ENCODE peak calls at places on chromosomes 7 and 10, in six cellular contexts. F is SK-N-SH, G is GM23248, P is GM23338, V is neural progenitor cell, I is hepatocyte. B is an unnamed sample.

GRCh38 chr10:5606864-5607263 is 59.5 kb downstream of the ASB13 start:
- DNase-seq in F (no peak), I (no peak), P (no peak), V (no peak), G (no peak), B (peak; percentile 43)

GRCh38 chr7:431658-432111 is 88.0 kb downstream of the PDGFA start:
- DNase-seq in I (no peak), P (no peak), V (no peak), G (no peak), F (no peak), B (no peak)

GRCh38 chr10:124003481-124004371 is 89.7 kb downstream of the CHST15 start:
- DNase-seq in F (peak; percentile 22), V (no peak), P (no peak), I (no peak), G (no peak), B (no peak)

GRCh38 chr7:87948371-87948770 is 14.3 kb downstream of the ADAM22 start:
- DNase-seq in V (no peak), I (no peak), P (no peak), F (no peak), G (no peak), B (no peak)

GRCh38 chr10:103789771-103790201 is 65.6 kb downstream of the SH3PXD2A start:
- DNase-seq in G (no peak), V (no peak), I (peak; percentile 64), F (no peak), P (no peak), B (no peak)

GRCh38 chr7:107924841-107925490 is 34.0 kb downstream of the DLD start:
- DNase-seq in G (no peak), V (no peak), F (no peak), I (no peak), P (no peak), B (no peak)

GRCh38 chr7:8211725-8212096 is 50.3 kb downstream of the ICA1 start:
- DNase-seq in F (no peak), P (no peak), V (no peak), G (no peak), I (no peak), B (no peak)

GRCh38 chr7:56287429-56288138 is 171.4 kb upstream of the NUPR2 start:
- DNase-seq in P (no peak), G (peak; percentile 17), I (no peak), F (peak; percentile 68), V (no peak), B (no peak)

GRCh38 chr7:66921396-66921917 is 432 bp downstream of the TMEM248 start:
- DNase-seq in P (peak; percentile 48), V (no peak), F (peak; percentile 88), I (peak; percentile 46), G (peak; percentile 71), B (no peak)

GRCh38 chr10:104445359-104445758 is 91.7 kb downstream of the CFAP58 start:
- DNase-seq in I (no peak), G (peak; percentile 86), F (no peak), V (no peak), P (no peak), B (no peak)

GRCh38 chr10:43845121-43845520 is 196.4 kb upstream of the ZNF32 start:
- DNase-seq in G (no peak), P (no peak), I (no peak), V (no peak), F (no peak), B (no peak)

GRCh38 chr10:132183046-132183445 is 3.7 kb upstream of the DPYSL4 start:
- DNase-seq in P (no peak), F (no peak), G (no peak), V (no peak), I (peak; percentile 75), B (no peak)

GRCh38 chr10:21296575-21297355 is 228.7 kb downstream of the SKIDA1 start:
- DNase-seq in P (no peak), V (peak; percentile 31), G (no peak), F (no peak), I (no peak), B (no peak)
- H3K4me2 ChIP-seq in P (no peak overlapping the region), V (peak overlapping the region; percentile 70), G (no peak overlapping the region), F (no peak overlapping the region), I (no peak overlapping the region), B (no peak overlapping the region)

GRCh38 chr7:75599244-75599771 is 107.2 kb downstream of the SPDYE5 start:
- DNase-seq in I (no peak), G (no peak), P (peak; percentile 64), V (peak; percentile 66), F (peak; percentile 92), B (no peak)
- H4K20me1 ChIP-seq in I (no peaks in the 10 kb centered on the region), G (no peaks in the 10 kb centered on the region), P (no peaks in the 10 kb centered on the region), V (peaks cover 44% of the 10 kb centered on the region), F (no peaks in the 10 kb centered on the region), B (no peaks in the 10 kb centered on the region)

DNA sequence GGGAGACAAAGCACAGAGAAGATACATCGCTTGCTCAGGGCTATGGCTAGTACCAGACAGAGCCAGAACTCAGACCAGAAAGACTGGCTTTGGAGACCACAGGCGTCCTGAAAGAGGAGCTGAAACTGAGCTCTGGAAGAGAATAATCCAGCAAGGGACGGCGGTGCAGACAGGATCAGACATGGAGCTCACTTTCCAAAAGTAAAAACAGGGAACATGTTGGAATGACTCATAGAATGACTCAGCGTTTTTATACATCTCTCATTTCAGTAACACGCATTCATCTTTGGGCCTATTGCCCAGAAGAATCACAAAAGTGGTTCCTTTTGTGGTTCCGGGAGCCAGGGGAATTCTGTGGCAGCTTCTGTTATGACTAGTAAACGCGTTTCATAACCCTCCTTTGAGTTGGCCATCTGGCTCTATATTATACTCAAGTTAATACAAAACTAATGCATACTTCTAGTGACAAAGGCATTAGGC is 37.2 kb downstream of the PLEKHS1 start:
- DNase-seq in V (no peak), P (no peak), I (peak; percentile 40), F (no peak), G (peak; percentile 98), B (no peak)
- TF ChIP-seq EZH2phosphoT487 in V (no peak), P (no peak), I (no peak), F (no peak), G (peak; percentile 62), B (no peak)

GRCh38 chr10:85477979-85478378 is 888.6 kb downstream of the GRID1 start:
- DNase-seq in F (no peak), I (no peak), G (no peak), V (no peak), P (no peak), B (no peak)
- H3K4me2 ChIP-seq in F (no peak overlapping the region), I (no peak overlapping the region), G (no peak overlapping the region), V (no peak overlapping the region), P (no peak overlapping the region), B (no peak overlapping the region)

DNA sequence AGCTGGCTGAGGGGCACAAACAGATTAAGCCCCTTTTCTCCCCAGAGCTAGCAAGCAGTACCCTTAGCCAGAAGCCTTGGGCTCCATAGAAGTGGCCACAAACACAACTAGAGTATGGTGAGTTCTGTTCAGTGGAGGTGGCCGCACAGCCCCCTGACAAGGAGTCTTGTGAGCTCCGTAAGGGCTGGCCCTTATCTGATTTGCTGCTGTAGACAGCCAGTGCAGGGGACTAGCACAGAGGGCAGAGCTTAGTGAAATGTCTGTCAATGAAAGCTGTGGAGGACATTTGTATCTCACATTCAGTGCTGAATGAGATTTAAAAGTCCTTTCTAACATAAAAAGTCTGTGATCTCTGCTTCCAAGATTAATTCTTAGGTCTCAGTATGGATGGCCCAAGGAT is 137.3 kb downstream of the AUTS2 start:
- DNase-seq in V (peak; percentile 10), P (no peak), F (no peak), G (no peak), I (no peak), B (no peak)
- H4K20me1 ChIP-seq in V (peaks cover 47% of the 10 kb centered on the region), P (no peaks in the 10 kb centered on the region), F (peaks cover 71% of the 10 kb centered on the region), G (no peaks in the 10 kb centered on the region), I (peaks cover 16% of the 10 kb centered on the region), B (peaks cover 58% of the 10 kb centered on the region)

GRCh38 chr7:123929620-123930019 is 4.6 kb downstream of the SPAM1 start:
- DNase-seq in P (peak; percentile 17), G (no peak), F (no peak), V (peak; percentile 23), I (no peak), B (no peak)

GRCh38 chr7:123923599-123923998 is 1.4 kb upstream of the SPAM1 start:
- DNase-seq in P (no peak), V (no peak), F (no peak), G (no peak), I (no peak), B (no peak)

GRCh38 chr7:123924941-123925340 is at the start of gene SPAM1:
- DNase-seq in F (no peak), G (no peak), V (no peak), P (no peak), I (no peak), B (no peak)

DNA sequence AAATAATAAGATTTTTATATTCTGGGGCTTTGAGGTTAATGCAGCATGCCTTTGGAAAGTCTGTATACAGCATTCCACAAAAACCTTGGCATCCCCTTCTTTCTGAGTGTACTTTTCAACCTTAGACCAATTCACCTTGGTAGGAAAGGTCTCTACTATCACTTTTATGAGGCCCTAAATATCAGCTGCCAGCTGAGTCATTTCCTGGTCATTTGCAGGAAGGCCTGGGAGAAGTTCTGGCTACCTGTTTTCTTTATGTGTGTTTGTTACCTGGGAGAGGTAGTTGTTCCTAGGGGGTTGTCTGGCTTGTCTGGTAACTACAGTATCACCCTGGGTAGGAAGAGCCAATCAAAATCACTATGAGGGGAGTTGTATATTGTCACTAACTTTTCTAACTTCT is 4.1 kb downstream of the SPAM1 start:
- DNase-seq in P (no peak), I (peak; percentile 64), F (no peak), G (no peak), V (no peak), B (no peak)
- TF ChIP-seq EZH2phosphoT487 in P (no peak), I (no peak), F (no peak), G (no peak), V (no peak), B (no peak)

GRCh38 chr10:48607356-48608278 is 2.7 kb upstream of the ARHGAP22 start:
- DNase-seq in I (no peak), V (no peak), G (no peak), F (no peak), P (no peak), B (no peak)
- H3K4me2 ChIP-seq in I (no peak overlapping the region), V (no peak overlapping the region), G (peak overlapping the region; percentile 14), F (peak overlapping the region; percentile 92), P (no peak overlapping the region), B (no peak overlapping the region)

GRCh38 chr7:2631924-2632716 is at the start of gene TTYH3:
- DNase-seq in G (no peak), P (no peak), I (no peak), V (no peak), F (peak; percentile 66), B (no peak)
- H4K20me1 ChIP-seq in G (no peaks in the 10 kb centered on the region), P (peaks cover 18% of the 10 kb centered on the region), I (peaks cover 37% of the 10 kb centered on the region), V (peaks cover 51% of the 10 kb centered on the region), F (peaks cover 44% of the 10 kb centered on the region), B (no peaks in the 10 kb centered on the region)

DNA sequence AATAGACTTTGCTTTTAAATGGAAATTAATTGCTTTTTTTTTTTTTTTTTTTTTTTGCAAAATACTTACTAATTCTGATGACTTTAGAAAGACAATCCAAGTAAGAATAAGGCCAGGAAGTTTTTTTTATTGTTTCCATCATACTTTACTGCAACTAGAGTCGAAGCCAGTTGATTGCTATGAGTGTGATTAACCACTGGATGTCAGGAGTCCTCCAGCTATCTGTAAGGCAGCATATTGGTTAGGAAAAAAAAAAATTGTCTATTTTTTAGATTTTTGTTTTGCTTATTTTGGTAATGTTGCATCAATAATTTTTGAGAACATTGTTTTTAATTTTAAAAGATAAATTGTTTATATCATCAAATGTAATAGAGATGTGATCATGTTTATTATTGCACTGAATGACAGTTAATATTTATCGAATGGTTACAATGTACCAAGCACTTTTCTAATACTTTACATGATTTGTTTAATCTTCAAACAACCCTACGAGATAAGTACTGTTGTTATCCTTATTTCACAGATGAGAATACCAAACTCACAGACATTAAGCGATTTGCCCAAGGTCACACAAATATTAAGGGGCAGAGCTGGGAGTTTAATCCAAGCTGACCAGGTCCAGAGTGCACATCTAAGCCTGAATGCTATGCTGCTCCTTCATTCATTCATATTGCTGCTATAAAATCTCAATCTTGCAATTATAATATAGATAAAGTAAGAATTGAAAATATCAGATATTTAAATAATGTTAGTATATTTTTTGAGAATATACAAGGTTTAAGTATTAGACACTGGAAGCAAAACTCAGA is 19.9 kb upstream of the LMOD2 start:
- DNase-seq in I (peak; percentile 56), V (peak; percentile 54), F (peak; percentile 72), G (peak; percentile 75), P (peak; percentile 60), B (peak; percentile 17)
- TF ChIP-seq EZH2phosphoT487 in I (no peak), V (no peak), F (no peak), G (no peak), P (no peak), B (no peak)